ENCODE peak calls at places on chromosome 10, in four cellular contexts. I is GM12891, F is tibial artery, Q is HFF-Myc. Z is an unnamed sample.

GRCh38 chr10:131246089-131246488 is 65.4 kb downstream of the TCERG1L start:
- DNase-seq in I (no peak), F (no peak), Q (no peak), Z (no peak)

GRCh38 chr10:101270763-101271162 is 41.5 kb upstream of the LBX1 start:
- DNase-seq in I (no peak), Q (no peak), F (no peak), Z (no peak)

GRCh38 chr10:96587255-96588059 is 645 bp upstream of the TM9SF3 start:
- DNase-seq in F (peak; percentile 69), I (no peak), Q (peak; percentile 43), Z (no peak)

GRCh38 chr10:114714281-114714741 is 56.2 kb upstream of the ABLIM1 start:
- DNase-seq in I (no peak), Q (peak; percentile 96), F (no peak), Z (no peak)

GRCh38 chr10:18955041-18955440 is 93.6 kb upstream of the MALRD1 start:
- DNase-seq in I (no peak), F (no peak), Q (no peak), Z (no peak)

GRCh38 chr10:58998924-58999713 is 177.3 kb upstream of the PHYHIPL start:
- DNase-seq in I (no peak), F (peak; percentile 92), Q (no peak), Z (no peak)

GRCh38 chr10:88115968-88116367 is 252.5 kb downstream of the PTEN start:
- DNase-seq in I (no peak), Q (no peak), F (no peak), Z (no peak)

GRCh38 chr10:95864906-95865813 is 42.6 kb upstream of the CC2D2B start:
- DNase-seq in Q (peak; percentile 48), F (peak; percentile 31), I (peak; percentile 24), Z (peak; percentile 26)

GRCh38 chr10:110918633-110919348 is at the start of gene BBIP1:
- DNase-seq in Q (peak; percentile 99), F (no peak), I (peak; percentile 60), Z (no peak)

GRCh38 chr10:88389456-88389855 is 193.7 kb downstream of the RNLS start:
- DNase-seq in F (peak; percentile 23), Q (peak; percentile 46), I (no peak), Z (no peak)

GRCh38 chr10:119650062-119650461 is 1.1 kb upstream of the BAG3 start:
- DNase-seq in Q (no peak), F (no peak), I (no peak), Z (no peak)

GRCh38 chr10:78781251-78781913 is 287.4 kb upstream of the ZMIZ1 start:
- DNase-seq in F (no peak), Q (no peak), I (no peak), Z (no peak)

GRCh38 chr10:72276421-72277339 is 3.0 kb downstream of the DDIT4 start:
- DNase-seq in F (no peak), Q (no peak), I (no peak), Z (no peak)

GRCh38 chr10:44293306-44293778 is 91.6 kb downstream of the CXCL12 start:
- DNase-seq in Q (no peak), F (no peak), I (no peak), Z (no peak)

GRCh38 chr10:113003032-113003431 is 53.0 kb downstream of the TCF7L2 start:
- DNase-seq in F (no peak), I (no peak), Q (no peak), Z (no peak)

GRCh38 chr10:15817407-15818046 is 42.8 kb downstream of the MINDY3 start:
- DNase-seq in Q (no peak), I (no peak), F (no peak), Z (no peak)

GRCh38 chr10:78537018-78537417 is 503.4 kb downstream of the RPS24 start:
- DNase-seq in Q (no peak), F (no peak), I (no peak), Z (no peak)

GRCh38 chr10:126519188-126519587 is 130.9 kb upstream of the ADAM12 start:
- DNase-seq in F (no peak), Q (no peak), I (no peak), Z (no peak)

GRCh38 chr10:132232553-132232949 is 45.8 kb downstream of the DPYSL4 start:
- DNase-seq in I (no peak), Q (no peak), F (peak; percentile 48), Z (no peak)

GRCh38 chr10:81200801-81201200 is 663.1 kb downstream of the SH2D4B start:
- DNase-seq in I (no peak), F (no peak), Q (no peak), Z (no peak)

GRCh38 chr10:97922378-97922758 is 72.7 kb downstream of the GOLGA7B start:
- DNase-seq in F (no peak), Q (no peak), I (no peak), Z (no peak)

GRCh38 chr10:61804414-61804813 is 97.1 kb upstream of the ARID5B start:
- DNase-seq in Q (no peak), F (no peak), I (no peak), Z (no peak)

GRCh38 chr10:18312385-18313145 is 172.3 kb downstream of the CACNB2 start:
- DNase-seq in I (peak; percentile 7), F (no peak), Q (peak; percentile 27), Z (peak; percentile 14)

Z was measured in 8988T.